ENCODE peak calls at places on chromosome 1, in eight cellular contexts. Q, G, R, K, U, P, Y and J are unnamed samples.

GRCh38 chr1:175933801-175934200 is 190.4 kb upstream of the TNR start:
- DNase-seq in Q (no peak), G (peak; percentile 91), R (no peak), K (peak; percentile 35), U (peak; percentile 10), P (no peak), Y (no peak), J (no peak)

GRCh38 chr1:244751271-244751895 is 84.1 kb upstream of the COX20 start:
- DNase-seq in Q (no peak), G (no peak), R (no peak), K (no peak), U (no peak), P (no peak), Y (no peak), J (no peak)

GRCh38 chr1:153548722-153549695 is at the start of gene S100A3:
- DNase-seq in Q (peak; percentile 84), G (peak; percentile 97), R (peak; percentile 90), K (no peak), U (peak; percentile 84), P (peak; percentile 82), Y (no peak), J (peak; percentile 82)

GRCh38 chr1:42482635-42483153 is 19.6 kb downstream of the CCDC30 start:
- DNase-seq in Q (peak; percentile 4), G (peak; percentile 79), R (no peak), K (no peak), U (no peak), P (no peak), Y (no peak), J (no peak)

GRCh38 chr1:17586172-17586963 is 46.9 kb downstream of the ARHGEF10L start:
- DNase-seq in Q (peak; percentile 77), G (peak; percentile 85), R (peak; percentile 93), K (no peak), U (peak; percentile 87), P (peak; percentile 43), Y (peak; percentile 58), J (peak; percentile 70)

GRCh38 chr1:55718758-55719671 is 503.9 kb upstream of the USP24 start:
- DNase-seq in Q (peak; percentile 100), G (peak; percentile 99), R (peak; percentile 98), K (no peak), U (peak; percentile 100), P (peak; percentile 68), Y (no peak), J (peak; percentile 39)

GRCh38 chr1:166114419-166114818 is 52.4 kb downstream of the FAM78B start:
- DNase-seq in Q (no peak), G (no peak), R (no peak), K (no peak), U (no peak), P (no peak), Y (no peak), J (no peak)

GRCh38 chr1:96236156-96236739 is 485.3 kb upstream of the PTBP2 start:
- DNase-seq in Q (peak; percentile 45), G (peak; percentile 73), R (peak; percentile 85), K (peak; percentile 56), U (peak; percentile 85), P (no peak), Y (peak; percentile 23), J (peak; percentile 28)

GRCh38 chr1:169513208-169513607 is 27.5 kb upstream of the SLC19A2 start:
- DNase-seq in Q (no peak), G (no peak), R (peak; percentile 16), K (no peak), U (peak; percentile 50), P (no peak), Y (peak; percentile 96), J (no peak)

GRCh38 chr1:204713541-204713940 is 28.0 kb upstream of the LRRN2 start:
- DNase-seq in Q (no peak), G (peak; percentile 9), R (no peak), K (no peak), U (no peak), P (no peak), Y (no peak), J (no peak)

GRCh38 chr1:234597894-234598293 is 12.1 kb downstream of the IRF2BP2 start:
- DNase-seq in Q (no peak), G (peak; percentile 68), R (peak; percentile 77), K (peak; percentile 56), U (peak; percentile 73), P (no peak), Y (peak; percentile 25), J (no peak)

GRCh38 chr1:48061162-48062136 is 64.3 kb upstream of the TRABD2B start:
- DNase-seq in Q (peak; percentile 8), G (peak; percentile 38), R (peak; percentile 77), K (peak; percentile 75), U (peak; percentile 55), P (peak; percentile 40), Y (peak; percentile 21), J (no peak)

GRCh38 chr1:92790081-92790480 is 5.2 kb upstream of the EVI5 start:
- DNase-seq in Q (no peak), G (no peak), R (no peak), K (no peak), U (no peak), P (no peak), Y (no peak), J (no peak)

GRCh38 chr1:34002810-34003209 is 138.9 kb downstream of the HMGB4 start:
- DNase-seq in Q (no peak), G (no peak), R (no peak), K (no peak), U (no peak), P (no peak), Y (no peak), J (no peak)

GRCh38 chr1:161225178-161225533 is 704 bp upstream of the TOMM40L start:
- DNase-seq in Q (no peak), G (no peak), R (no peak), K (no peak), U (peak; percentile 20), P (no peak), Y (no peak), J (no peak)

DNA sequence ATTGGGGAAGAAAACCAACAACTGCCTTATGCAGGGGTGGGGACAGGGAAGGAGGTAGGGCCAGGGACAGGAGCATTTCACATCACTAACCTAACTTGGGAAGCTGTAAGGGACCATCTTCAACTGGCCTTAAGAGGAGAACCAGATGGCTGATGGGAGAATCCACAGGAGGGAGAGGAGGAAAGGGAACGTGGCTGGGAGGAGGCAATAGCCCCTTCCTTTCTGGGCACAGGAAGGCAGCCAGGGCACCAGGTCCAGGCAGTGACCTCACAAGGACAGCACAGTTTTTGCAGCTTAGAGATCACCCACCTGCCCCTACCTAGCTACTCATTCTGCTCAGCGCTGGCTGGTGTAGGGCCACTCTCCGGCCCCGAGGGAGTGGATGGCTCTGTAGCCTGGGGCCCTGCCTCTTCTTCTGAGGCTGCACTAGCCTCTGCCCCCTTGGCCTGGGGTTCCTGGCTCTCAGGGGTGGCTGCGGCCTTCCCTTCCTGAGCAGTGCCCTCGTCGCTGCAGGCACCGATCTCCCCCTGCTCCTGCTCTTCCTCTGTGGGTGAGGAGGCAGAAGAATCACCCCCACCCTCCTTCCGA is 1.7 kb downstream of the MARCKSL1 start:
- DNase-seq in Q (no peak), G (no peak), R (no peak), K (no peak), U (no peak), P (no peak), Y (no peak), J (no peak)
- H3K4me3 ChIP-seq in Q (peak overlapping the region; percentile 90), G (peak overlapping the region; percentile 82), R (peak overlapping the region; percentile 82), K (peak overlapping the region; percentile 100), U (peak overlapping the region; percentile 67), P (peak overlapping the region; percentile 74), Y (no peak overlapping the region), J (peak overlapping the region; percentile 85)

GRCh38 chr1:155077758-155078495 is 710 bp upstream of the EFNA3 start:
- DNase-seq in Q (no peak), G (no peak), R (no peak), K (no peak), U (no peak), P (no peak), Y (no peak), J (no peak)

GRCh38 chr1:155079210-155079486 is 511 bp downstream of the EFNA3 start:
- DNase-seq in Q (no peak), G (no peak), R (no peak), K (no peak), U (no peak), P (no peak), Y (no peak), J (no peak)

GRCh38 chr1:155080250-155081228 is 1.9 kb downstream of the EFNA3 start:
- DNase-seq in Q (no peak), G (peak; percentile 35), R (peak; percentile 54), K (peak; percentile 95), U (no peak), P (no peak), Y (no peak), J (no peak)

GRCh38 chr1:155078496-155079209 is at the start of gene EFNA3:
- DNase-seq in Q (peak; percentile 10), G (peak; percentile 42), R (peak; percentile 91), K (peak; percentile 88), U (no peak), P (peak; percentile 82), Y (no peak), J (no peak)

GRCh38 chr1:155079487-155080249 is 1.0 kb downstream of the EFNA3 start:
- DNase-seq in Q (no peak), G (peak; percentile 27), R (peak; percentile 47), K (peak; percentile 46), U (no peak), P (no peak), Y (no peak), J (no peak)
- H3K27me3 ChIP-seq in Q (peaks cover 49% of the 10 kb centered on the region), G (peaks cover 74% of the 10 kb centered on the region), R (peaks cover 50% of the 10 kb centered on the region), K (peaks cover 79% of the 10 kb centered on the region), U (peaks cover 74% of the 10 kb centered on the region), P (peaks cover 53% of the 10 kb centered on the region), Y (peaks cover 47% of the 10 kb centered on the region), J (peaks cover 63% of the 10 kb centered on the region)

GRCh38 chr1:224168859-224169380 is 14.1 kb upstream of the DEGS1 start:
- DNase-seq in Q (peak; percentile 97), G (no peak), R (peak; percentile 22), K (no peak), U (peak; percentile 95), P (no peak), Y (no peak), J (no peak)
- H3K4me3 ChIP-seq in Q (no peak overlapping the region), G (peak overlapping the region; percentile 64), R (peak overlapping the region; percentile 27), K (no peak overlapping the region), U (no peak overlapping the region), P (no peak overlapping the region), Y (no peak overlapping the region), J (no peak overlapping the region)

GRCh38 chr1:217137210-217137871 is 414.1 kb upstream of the ESRRG start:
- DNase-seq in Q (no peak), G (no peak), R (no peak), K (peak; percentile 55), U (no peak), P (no peak), Y (no peak), J (no peak)

GRCh38 chr1:217138839-217139466 is 415.7 kb upstream of the ESRRG start:
- DNase-seq in Q (no peak), G (no peak), R (no peak), K (peak; percentile 10), U (no peak), P (no peak), Y (no peak), J (no peak)

GRCh38 chr1:217139513-217139912 is 416.3 kb upstream of the ESRRG start:
- DNase-seq in Q (no peak), G (no peak), R (no peak), K (peak; percentile 77), U (no peak), P (no peak), Y (no peak), J (no peak)

GRCh38 chr1:217136895-217137205 is 413.6 kb upstream of the ESRRG start:
- DNase-seq in Q (no peak), G (no peak), R (no peak), K (no peak), U (no peak), P (no peak), Y (no peak), J (no peak)

GRCh38 chr1:217138173-217138838 is 415.1 kb upstream of the ESRRG start:
- DNase-seq in Q (no peak), G (no peak), R (no peak), K (peak; percentile 46), U (no peak), P (no peak), Y (no peak), J (no peak)
- H3K27me3 ChIP-seq in Q (peaks cover 59% of the 10 kb centered on the region), G (peaks cover 87% of the 10 kb centered on the region), R (peaks cover 72% of the 10 kb centered on the region), K (peaks cover 100% of the 10 kb centered on the region), U (peaks cover 20% of the 10 kb centered on the region), P (peaks cover 46% of the 10 kb centered on the region), Y (peaks cover 59% of the 10 kb centered on the region), J (peaks cover 67% of the 10 kb centered on the region)